ENCODE peak calls at places on chromosomes 4 and X, in eight cellular contexts. J, E, X, N, H, A, Z and T are unnamed samples. For H3K4me1, the result is how much of the 10 kb centered on the place peaks cover.

GRCh38 chr4:66929748-66930147 is 615.6 kb downstream of the CENPC start:
- DNase-seq in J (no peak), E (no peak), X (no peak), N (no peak), H (no peak), A (no peak), Z (no peak), T (no peak)

GRCh38 chr4:41887821-41888699 is 47.2 kb upstream of the TMEM33 start:
- DNase-seq in J (peak), E (no peak), X (peak), N (peak), H (no peak), A (peak), Z (peak), T (no peak)

GRCh38 chrX:123884809-123885408 is 25.1 kb downstream of the XIAP start:
- DNase-seq in J (peak), E (no peak), X (no peak), N (peak), H (no peak), A (no peak), Z (peak), T (peak)

GRCh38 chrX:132786217-132786616 is 172.2 kb downstream of the HS6ST2 start:
- DNase-seq in J (no peak), E (no peak), X (no peak), N (peak), H (no peak), A (no peak), Z (no peak), T (no peak)

GRCh38 chrX:36950495-36951253 is 57.5 kb upstream of the FAM47C start:
- DNase-seq in J (no peak), E (no peak), X (peak), N (no peak), H (no peak), A (no peak), Z (no peak), T (no peak)

GRCh38 chrX:57289089-57289488 is 2.6 kb downstream of the FAAH2 start:
- DNase-seq in J (no peak), E (no peak), X (no peak), N (peak), H (no peak), A (no peak), Z (no peak), T (no peak)

GRCh38 chr4:152713951-152714705 is 34.3 kb upstream of the TMEM154 start:
- DNase-seq in J (no peak), E (no peak), X (peak), N (no peak), H (no peak), A (no peak), Z (no peak), T (no peak)

GRCh38 chrX:48511561-48511960 is 2.8 kb downstream of the PORCN start:
- DNase-seq in J (no peak), E (no peak), X (no peak), N (peak), H (no peak), A (no peak), Z (no peak), T (no peak)

GRCh38 chrX:124736553-124737240 is 390.3 kb downstream of the SH2D1A start:
- DNase-seq in J (no peak), E (no peak), X (peak), N (no peak), H (no peak), A (peak), Z (no peak), T (no peak)

GRCh38 chr4:119690871-119691270 is 62.3 kb upstream of the PDE5A start:
- DNase-seq in J (no peak), E (no peak), X (no peak), N (peak), H (no peak), A (no peak), Z (peak), T (no peak)

GRCh38 chr4:82710202-82710929 is 88.2 kb downstream of the SCD5 start:
- DNase-seq in J (no peak), E (no peak), X (peak), N (no peak), H (no peak), A (no peak), Z (no peak), T (no peak)

GRCh38 chr4:138868562-138868961 is 147.0 kb upstream of the NOCT start:
- DNase-seq in J (no peak), E (no peak), X (no peak), N (no peak), H (no peak), A (no peak), Z (no peak), T (no peak)

GRCh38 chrX:14359316-14359715 is 170.0 kb upstream of the GLRA2 start:
- DNase-seq in J (no peak), E (no peak), X (no peak), N (peak), H (no peak), A (no peak), Z (no peak), T (no peak)

GRCh38 chr4:105780176-105780575 is 71.6 kb downstream of the GSTCD start:
- DNase-seq in J (no peak), E (no peak), X (no peak), N (no peak), H (no peak), A (no peak), Z (no peak), T (no peak)

GRCh38 chr4:26298198-26298950 is 22.4 kb upstream of the RBPJ start:
- DNase-seq in J (no peak), E (no peak), X (no peak), N (peak), H (no peak), A (no peak), Z (no peak), T (no peak)

GRCh38 chrX:63363788-63364187 is 12.7 kb upstream of the SPIN4 start:
- DNase-seq in J (no peak), E (no peak), X (no peak), N (peak), H (no peak), A (no peak), Z (no peak), T (no peak)

GRCh38 chr4:61336488-61336887 is 136.4 kb downstream of the ADGRL3 start:
- DNase-seq in J (no peak), E (no peak), X (peak), N (no peak), H (no peak), A (no peak), Z (no peak), T (no peak)

GRCh38 chrX:47080915-47081236 is 2.6 kb downstream of the RGN start:
- DNase-seq in J (no peak), E (no peak), X (no peak), N (no peak), H (no peak), A (no peak), Z (no peak), T (no peak)

GRCh38 chr4:160836431-160836830 is 1327.4 kb downstream of the FSTL5 start:
- DNase-seq in J (no peak), E (no peak), X (no peak), N (peak), H (no peak), A (no peak), Z (no peak), T (no peak)

GRCh38 chrX:122866527-122866926 is 317.6 kb upstream of the GRIA3 start:
- DNase-seq in J (no peak), E (no peak), X (no peak), N (peak), H (no peak), A (no peak), Z (no peak), T (no peak)

GRCh38 chr4:125735107-125735506 is 420.4 kb downstream of the FAT4 start:
- DNase-seq in J (peak), E (no peak), X (peak), N (peak), H (no peak), A (no peak), Z (peak), T (no peak)

GRCh38 chr4:165199722-165200121 is 7.6 kb upstream of the KLHL2 start:
- DNase-seq in J (no peak), E (no peak), X (no peak), N (peak), H (no peak), A (no peak), Z (peak), T (no peak)

GRCh38 chr4:140637836-140638235 is 69.1 kb upstream of the UCP1 start:
- DNase-seq in J (no peak), E (no peak), X (peak), N (peak), H (no peak), A (no peak), Z (no peak), T (peak)

GRCh38 chr4:8231551-8232049 is 32.5 kb downstream of the SH3TC1 start:
- DNase-seq in J (no peak), E (no peak), X (no peak), N (no peak), H (no peak), A (no peak), Z (no peak), T (no peak)

GRCh38 chr4:92091335-92091734 is 212.4 kb upstream of the GRID2 start:
- DNase-seq in J (no peak), E (no peak), X (peak), N (peak), H (no peak), A (no peak), Z (peak), T (no peak)

GRCh38 chrX:15437724-15438123 is 53.5 kb upstream of the VEGFD start:
- DNase-seq in J (no peak), E (no peak), X (no peak), N (no peak), H (no peak), A (no peak), Z (no peak), T (no peak)

GRCh38 chrX:3728454-3728853 is 15.0 kb upstream of the PRKX start:
- DNase-seq in J (no peak), E (no peak), X (no peak), N (no peak), H (no peak), A (no peak), Z (no peak), T (no peak)

GRCh38 chrX:129980043-129980442 is 2.4 kb upstream of the BCORL1 start:
- DNase-seq in J (no peak), E (no peak), X (peak), N (no peak), H (peak), A (peak), Z (peak), T (peak)

GRCh38 chr4:10098770-10099139 is 17.8 kb downstream of the WDR1 start:
- DNase-seq in J (no peak), E (no peak), X (no peak), N (peak), H (no peak), A (peak), Z (no peak), T (no peak)

GRCh38 chr4:73870260-73870659 is 1.1 kb downstream of the CXCL1 start:
- DNase-seq in J (no peak), E (no peak), X (peak), N (peak), H (peak), A (no peak), Z (no peak), T (no peak)
- H3K4me3 ChIP-seq in J (peak), E (no peak), X (no peak), N (peak), H (peak), A (no peak), Z (no peak), T (no peak)

GRCh38 chr4:87120411-87121162 is 99.8 kb downstream of the KLHL8 start:
- DNase-seq in J (peak), E (peak), X (no peak), N (peak), H (no peak), A (no peak), Z (no peak), T (no peak)

GRCh38 chr4:87119965-87120364 is 100.5 kb downstream of the KLHL8 start:
- DNase-seq in J (no peak), E (no peak), X (no peak), N (no peak), H (no peak), A (no peak), Z (no peak), T (no peak)

GRCh38 chr4:87121332-87122065 is 98.9 kb downstream of the KLHL8 start:
- DNase-seq in J (peak), E (no peak), X (no peak), N (no peak), H (no peak), A (no peak), Z (no peak), T (no peak)

GRCh38 chr4:87123241-87123640 is 97.2 kb downstream of the KLHL8 start:
- DNase-seq in J (no peak), E (no peak), X (no peak), N (no peak), H (no peak), A (no peak), Z (no peak), T (no peak)

GRCh38 chr4:87122252-87122651 is 98.2 kb downstream of the KLHL8 start:
- DNase-seq in J (no peak), E (no peak), X (no peak), N (no peak), H (no peak), A (no peak), Z (no peak), T (no peak)
- H3K27ac ChIP-seq in J (peak), E (peak), X (no peak), N (no peak), H (no peak), A (no peak), Z (no peak), T (no peak)

GRCh38 chr4:128823025-128823661 is 13.6 kb downstream of the JADE1 start:
- DNase-seq in J (peak), E (no peak), X (no peak), N (peak), H (no peak), A (no peak), Z (no peak), T (no peak)

GRCh38 chr4:128818442-128818841 is 8.9 kb downstream of the JADE1 start:
- DNase-seq in J (no peak), E (no peak), X (no peak), N (no peak), H (no peak), A (no peak), Z (no peak), T (no peak)

GRCh38 chr4:128819082-128819742 is 9.7 kb downstream of the JADE1 start:
- DNase-seq in J (no peak), E (no peak), X (no peak), N (peak), H (no peak), A (no peak), Z (no peak), T (no peak)

GRCh38 chr4:128820631-128821119 is 11.2 kb downstream of the JADE1 start:
- DNase-seq in J (no peak), E (no peak), X (no peak), N (no peak), H (no peak), A (no peak), Z (no peak), T (no peak)

GRCh38 chr4:128821151-128821550 is 11.7 kb downstream of the JADE1 start:
- DNase-seq in J (no peak), E (no peak), X (no peak), N (no peak), H (no peak), A (no peak), Z (no peak), T (no peak)
- H3K4me1 ChIP-seq in J (under half), E (under half), X (under half), N (under half), H (under half), A (under half), Z (under half), T (under half)

GRCh38 chr4:100823993-100824323 is 306.1 kb upstream of the EMCN start:
- DNase-seq in J (no peak), E (no peak), X (no peak), N (no peak), H (no peak), A (no peak), Z (no peak), T (no peak)
- H3K4me3 ChIP-seq in J (no peak), E (no peak), X (no peak), N (no peak), H (no peak), A (no peak), Z (no peak), T (no peak)

GRCh38 chr4:40202474-40202873 is 5.6 kb downstream of the RHOH start:
- DNase-seq in J (no peak), E (no peak), X (no peak), N (no peak), H (no peak), A (no peak), Z (no peak), T (no peak)
- H3K27ac ChIP-seq in J (no peak), E (no peak), X (no peak), N (no peak), H (no peak), A (peak), Z (no peak), T (peak)

GRCh38 chr4:88015659-88016295 is 8.3 kb downstream of the PKD2 start:
- DNase-seq in J (no peak), E (no peak), X (no peak), N (no peak), H (no peak), A (no peak), Z (no peak), T (no peak)
- H3K4me1 ChIP-seq in J (under half), E (under half), X (under half), N (under half), H (under half), A (under half), Z (under half), T (under half)

GRCh38 chr4:2057382-2058065 is 1.6 kb upstream of the NAT8L start:
- DNase-seq in J (no peak), E (no peak), X (no peak), N (no peak), H (no peak), A (no peak), Z (no peak), T (no peak)

GRCh38 chr4:2059726-2060577 is 825 bp downstream of the NAT8L start:
- DNase-seq in J (no peak), E (no peak), X (no peak), N (no peak), H (no peak), A (no peak), Z (no peak), T (no peak)

GRCh38 chr4:2058264-2059033 is 678 bp upstream of the NAT8L start:
- DNase-seq in J (no peak), E (no peak), X (peak), N (no peak), H (no peak), A (no peak), Z (no peak), T (no peak)

GRCh38 chr4:2060578-2061207 is 1.6 kb downstream of the NAT8L start:
- DNase-seq in J (no peak), E (no peak), X (peak), N (no peak), H (no peak), A (no peak), Z (no peak), T (no peak)

GRCh38 chr4:2059034-2059725 is at the start of gene NAT8L:
- DNase-seq in J (no peak), E (no peak), X (peak), N (peak), H (no peak), A (no peak), Z (no peak), T (no peak)
- H3K4me3 ChIP-seq in J (no peak), E (peak), X (no peak), N (peak), H (peak), A (no peak), Z (peak), T (no peak)